ENCODE peak calls at places on chromosomes 12 and 14, in eight cellular contexts. N, I, K, Y, Z, E, L and H are unnamed samples.

GRCh38 chr12:32115404-32116104 is 8.9 kb downstream of the BICD1 start:
- DNase-seq in K (no peak), I (no peak), E (peak; percentile 99), N (peak; percentile 96), Z (peak; percentile 99), L (peak; percentile 55), Y (no peak), H (peak; percentile 95)

GRCh38 chr12:3530548-3530947 is 39.5 kb downstream of the PRMT8 start:
- DNase-seq in E (no peak), L (no peak), Z (no peak), K (no peak), Y (no peak), N (no peak), I (no peak), H (no peak)

GRCh38 chr12:10160659-10161386 is 11.1 kb downstream of the OLR1 start:
- DNase-seq in E (peak; percentile 18), Y (no peak), N (no peak), Z (peak; percentile 27), K (no peak), L (no peak), I (no peak), H (no peak)

GRCh38 chr12:118979763-118980406 is 1.5 kb upstream of the SRRM4 start:
- DNase-seq in I (no peak), Z (peak; percentile 17), Y (peak; percentile 92), L (peak; percentile 35), K (peak; percentile 94), N (no peak), E (peak; percentile 2), H (no peak)

GRCh38 chr14:22974530-22975313 is 7.6 kb downstream of the AJUBA start:
- DNase-seq in N (no peak), E (no peak), Z (no peak), K (no peak), L (no peak), I (no peak), Y (no peak), H (no peak)

GRCh38 chr12:45989277-45989856 is 1.0 kb downstream of the SCAF11 start:
- DNase-seq in I (no peak), E (peak; percentile 27), L (peak; percentile 79), Z (no peak), K (peak; percentile 49), N (no peak), Y (no peak), H (no peak)

GRCh38 chr12:130761537-130762318 is 45.6 kb upstream of the RIMBP2 start:
- DNase-seq in Z (peak; percentile 40), Y (peak; percentile 81), K (peak; percentile 73), N (peak; percentile 24), I (no peak), E (peak; percentile 14), L (peak; percentile 63), H (peak; percentile 34)

GRCh38 chr12:42213954-42214426 is 24.1 kb downstream of the YAF2 start:
- DNase-seq in E (peak; percentile 67), Z (peak; percentile 75), L (peak; percentile 23), N (peak; percentile 59), Y (peak; percentile 11), K (no peak), I (no peak), H (no peak)

GRCh38 chr14:79583738-79584405 is 627.4 kb downstream of the DIO2 start:
- DNase-seq in K (no peak), I (no peak), Y (no peak), N (no peak), Z (peak; percentile 87), E (peak; percentile 86), L (no peak), H (no peak)

GRCh38 chr14:64720190-64720589 is 16.0 kb downstream of the PLEKHG3 start:
- DNase-seq in E (peak; percentile 92), Z (peak; percentile 94), Y (no peak), L (peak; percentile 81), I (no peak), N (no peak), K (no peak), H (no peak)

GRCh38 chr14:103089386-103090335 is 4.9 kb upstream of the EXOC3L4 start:
- DNase-seq in E (no peak), K (no peak), Z (no peak), Y (no peak), N (no peak), L (no peak), I (peak; percentile 67), H (no peak)

GRCh38 chr12:1720494-1720893 is 29.6 kb downstream of the ADIPOR2 start:
- DNase-seq in L (no peak), Z (no peak), K (peak; percentile 51), I (no peak), Y (no peak), N (no peak), E (no peak), H (no peak)

GRCh38 chr12:10909462-10909861 is at the start of gene TAS2R13:
- DNase-seq in E (no peak), K (no peak), L (no peak), N (no peak), Y (no peak), Z (no peak), I (no peak), H (no peak)

GRCh38 chr14:60777856-60778578 is 43.5 kb downstream of the MNAT1 start:
- DNase-seq in E (peak; percentile 95), L (no peak), Z (peak; percentile 97), K (no peak), I (no peak), N (no peak), Y (no peak), H (no peak)

GRCh38 chr12:65741662-65742480 is 82.4 kb upstream of the HMGA2 start:
- DNase-seq in N (peak; percentile 35), E (peak; percentile 42), Y (peak; percentile 70), L (peak; percentile 7), K (peak; percentile 79), I (peak; percentile 78), Z (peak; percentile 59), H (no peak)

GRCh38 chr14:74702293-74702692 is 10.6 kb downstream of the AREL1 start:
- DNase-seq in Y (no peak), I (no peak), E (no peak), Z (no peak), L (no peak), N (no peak), K (peak; percentile 39), H (no peak)

DNA sequence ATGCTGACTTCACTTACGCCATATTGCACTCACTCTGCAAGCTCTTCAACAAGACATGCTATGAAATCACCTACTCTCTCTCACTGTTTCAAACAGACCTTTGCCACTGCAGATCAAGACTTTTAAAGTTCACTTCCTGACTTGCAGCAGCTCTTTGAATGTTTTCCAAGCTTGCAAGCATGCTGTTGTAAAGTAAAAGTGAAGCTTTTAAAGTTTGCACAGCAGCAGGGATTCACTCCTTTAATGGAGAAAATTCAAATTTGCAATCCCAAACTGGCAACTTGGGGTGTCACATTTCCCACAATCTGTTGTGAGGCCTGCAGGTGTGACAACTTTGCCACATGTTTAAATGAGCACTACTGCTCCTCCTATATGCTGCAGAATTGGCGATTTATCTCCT is 270.9 kb downstream of the ALX1 start:
- DNase-seq in Y (no peak), K (peak; percentile 60), Z (no peak), I (no peak), N (no peak), L (no peak), E (no peak), H (no peak)
- H3K36me3 ChIP-seq in Y (no peaks in the 10 kb centered on the region), K (no peaks in the 10 kb centered on the region), Z (no peaks in the 10 kb centered on the region), I (no peaks in the 10 kb centered on the region), N (no peaks in the 10 kb centered on the region), L (no peaks in the 10 kb centered on the region), E (no peaks in the 10 kb centered on the region), H (no peaks in the 10 kb centered on the region)

GRCh38 chr12:49231881-49232650 is 32.8 kb upstream of the TUBA1C start:
- DNase-seq in I (no peak), N (no peak), Z (peak; percentile 58), Y (peak; percentile 28), L (no peak), E (peak; percentile 38), K (no peak), H (no peak)

GRCh38 chr12:49230810-49231209 is 34.1 kb upstream of the TUBA1C start:
- DNase-seq in E (no peak), N (no peak), L (no peak), Z (no peak), I (no peak), K (no peak), Y (no peak), H (no peak)

GRCh38 chr12:49230176-49230575 is 34.7 kb upstream of the TUBA1C start:
- DNase-seq in L (no peak), E (no peak), Z (no peak), Y (no peak), I (no peak), K (no peak), N (no peak), H (no peak)

GRCh38 chr12:49233842-49234526 is 30.9 kb upstream of the TUBA1C start:
- DNase-seq in I (peak; percentile 92), E (peak; percentile 92), Y (no peak), L (peak; percentile 36), N (peak; percentile 23), K (peak; percentile 31), Z (peak; percentile 94), H (peak; percentile 21)

GRCh38 chr12:49232940-49233841 is 31.7 kb upstream of the TUBA1C start:
- DNase-seq in Z (peak; percentile 73), I (peak; percentile 80), N (peak; percentile 60), L (peak; percentile 26), E (peak; percentile 62), Y (peak; percentile 92), K (peak; percentile 77), H (no peak)
- TF ChIP-seq CTCF in Z (peak; percentile 35), I (no peak), N (no peak), L (no peak), E (peak; percentile 32), Y (no peak), K (no peak), H (no peak)

GRCh38 chr14:69682607-69683263 is 71.3 kb downstream of the SUSD6 start:
- DNase-seq in E (no peak), N (no peak), I (no peak), K (no peak), L (no peak), Z (no peak), Y (no peak), H (no peak)
- H3K4me1 ChIP-seq in E (peaks cover 10% of the 10 kb centered on the region), N (peaks cover 25% of the 10 kb centered on the region), I (peaks cover 86% of the 10 kb centered on the region), K (no peaks in the 10 kb centered on the region), L (peaks cover 11% of the 10 kb centered on the region), Z (no peaks in the 10 kb centered on the region), Y (peaks cover 31% of the 10 kb centered on the region), H (peaks cover 52% of the 10 kb centered on the region)

GRCh38 chr12:132140918-132141841 is 2.9 kb downstream of the DDX51 start:
- DNase-seq in E (no peak), N (no peak), I (peak; percentile 73), Y (no peak), K (no peak), Z (no peak), L (no peak), H (no peak)
- H3K36me3 ChIP-seq in E (peaks cover 5% of the 10 kb centered on the region), N (no peaks in the 10 kb centered on the region), I (no peaks in the 10 kb centered on the region), Y (no peaks in the 10 kb centered on the region), K (no peaks in the 10 kb centered on the region), Z (peaks cover 20% of the 10 kb centered on the region), L (no peaks in the 10 kb centered on the region), H (no peaks in the 10 kb centered on the region)

DNA sequence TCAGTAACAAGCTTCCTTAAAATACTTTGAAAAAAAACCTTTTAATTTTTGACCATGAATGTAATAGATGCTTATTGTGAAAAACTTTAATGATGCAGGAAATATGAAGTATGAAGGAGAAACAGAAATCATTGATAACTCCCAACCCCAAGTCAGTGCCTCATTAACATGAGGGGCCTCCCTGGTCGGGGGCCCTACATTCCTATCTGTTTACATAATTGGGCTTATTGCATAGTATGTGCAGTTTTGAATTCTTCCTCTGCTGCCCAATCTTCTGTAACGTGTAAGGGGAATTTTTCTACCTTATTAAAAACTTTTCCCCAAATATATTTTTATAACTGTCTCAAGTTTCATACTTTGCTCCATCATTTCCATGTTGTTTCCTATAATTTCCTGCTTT is 63.0 kb downstream of the SLC25A47 start:
- DNase-seq in Y (no peak), Z (peak; percentile 59), I (no peak), E (peak; percentile 44), K (no peak), L (no peak), N (no peak), H (no peak)
- TF ChIP-seq CTCF in Y (no peak), Z (no peak), I (no peak), E (no peak), K (no peak), L (no peak), N (no peak), H (no peak)